ENCODE peak calls at places on chromosomes 16 and 17, in eight cellular contexts. C is MCF 10A; Q is nephron progenitor cell; R is cardiac fibroblast; G is activated CD8-positive, alpha-beta T cell treated with anti-CD3 and anti-CD28 coated beads for 36 hours; Y is psoas muscle; I is AG04449; D is fibroblast of pulmonary artery. A is an unnamed sample.

GRCh38 chr17:68101992-68102758 is 66.6 kb downstream of the KPNA2 start:
- DNase-seq in C (peak), Q (peak), R (peak), G (peak), Y (no peak), I (no peak), D (peak), A (no peak)

GRCh38 chr16:28218109-28218508 is 6.3 kb upstream of the XPO6 start:
- DNase-seq in C (peak), Q (no peak), R (peak), G (peak), Y (no peak), I (no peak), D (peak), A (peak)

GRCh38 chr17:73553311-73553710 is 90.9 kb downstream of the SDK2 start:
- DNase-seq in C (no peak), Q (no peak), R (no peak), G (no peak), Y (no peak), I (no peak), D (no peak), A (no peak)

GRCh38 chr16:11350531-11351335 is 5.5 kb downstream of the RMI2 start:
- DNase-seq in C (no peak), Q (no peak), R (peak), G (no peak), Y (no peak), I (peak), D (peak), A (no peak)

GRCh38 chr16:81384006-81384405 is 60.6 kb upstream of the CMIP start:
- DNase-seq in C (no peak), Q (no peak), R (peak), G (no peak), Y (no peak), I (no peak), D (peak), A (no peak)

GRCh38 chr16:84755004-84755672 is 55.3 kb downstream of the USP10 start:
- DNase-seq in C (no peak), Q (no peak), R (no peak), G (no peak), Y (no peak), I (no peak), D (no peak), A (no peak)

GRCh38 chr17:73955616-73956015 is 247.9 kb upstream of the RPL38 start:
- DNase-seq in C (no peak), Q (no peak), R (no peak), G (no peak), Y (no peak), I (no peak), D (no peak), A (no peak)

GRCh38 chr16:53207810-53208752 is 153.3 kb downstream of the CHD9 start:
- DNase-seq in C (peak), Q (peak), R (peak), G (peak), Y (no peak), I (peak), D (peak), A (peak)

GRCh38 chr17:50909765-50910661 is 43.9 kb upstream of the TOB1 start:
- DNase-seq in C (no peak), Q (no peak), R (no peak), G (peak), Y (no peak), I (no peak), D (no peak), A (no peak)

GRCh38 chr17:63439682-63440081 is 6.4 kb downstream of the CYB561 start:
- DNase-seq in C (no peak), Q (no peak), R (peak), G (no peak), Y (no peak), I (no peak), D (peak), A (no peak)

GRCh38 chr16:2520784-2521577 is 810 bp downstream of the AMDHD2 start:
- DNase-seq in C (peak), Q (peak), R (no peak), G (peak), Y (peak), I (no peak), D (no peak), A (peak)

GRCh38 chr17:61405047-61405685 is 5.5 kb downstream of the TBX2 start:
- DNase-seq in C (no peak), Q (peak), R (peak), G (no peak), Y (no peak), I (no peak), D (no peak), A (no peak)

GRCh38 chr16:12057276-12057675 is 80.7 kb downstream of the SNX29 start:
- DNase-seq in C (no peak), Q (no peak), R (peak), G (no peak), Y (peak), I (no peak), D (peak), A (no peak)

GRCh38 chr17:21756856-21757619 is 64.7 kb downstream of the KCNJ18 start:
- DNase-seq in C (no peak), Q (no peak), R (no peak), G (no peak), Y (no peak), I (no peak), D (no peak), A (no peak)

GRCh38 chr16:1037023-1037933 is 35.3 kb upstream of the SSTR5 start:
- DNase-seq in C (peak), Q (no peak), R (peak), G (no peak), Y (no peak), I (no peak), D (no peak), A (no peak)

GRCh38 chr17:81665205-81666091 is 957 bp downstream of the OXLD1 start:
- DNase-seq in C (peak), Q (no peak), R (peak), G (peak), Y (no peak), I (no peak), D (peak), A (no peak)

GRCh38 chr17:45814622-45815606 is 29.8 kb upstream of the SPPL2C start:
- DNase-seq in C (no peak), Q (no peak), R (no peak), G (no peak), Y (no peak), I (no peak), D (no peak), A (no peak)

GRCh38 chr17:45812102-45812501 is 28.0 kb downstream of the CRHR1 start:
- DNase-seq in C (peak), Q (no peak), R (peak), G (no peak), Y (no peak), I (no peak), D (peak), A (no peak)

GRCh38 chr17:45809484-45809883 is 25.4 kb downstream of the CRHR1 start:
- DNase-seq in C (no peak), Q (no peak), R (no peak), G (no peak), Y (no peak), I (no peak), D (no peak), A (no peak)

GRCh38 chr17:45815752-45816151 is 28.9 kb upstream of the SPPL2C start:
- DNase-seq in C (no peak), Q (no peak), R (no peak), G (no peak), Y (no peak), I (no peak), D (no peak), A (no peak)

DNA sequence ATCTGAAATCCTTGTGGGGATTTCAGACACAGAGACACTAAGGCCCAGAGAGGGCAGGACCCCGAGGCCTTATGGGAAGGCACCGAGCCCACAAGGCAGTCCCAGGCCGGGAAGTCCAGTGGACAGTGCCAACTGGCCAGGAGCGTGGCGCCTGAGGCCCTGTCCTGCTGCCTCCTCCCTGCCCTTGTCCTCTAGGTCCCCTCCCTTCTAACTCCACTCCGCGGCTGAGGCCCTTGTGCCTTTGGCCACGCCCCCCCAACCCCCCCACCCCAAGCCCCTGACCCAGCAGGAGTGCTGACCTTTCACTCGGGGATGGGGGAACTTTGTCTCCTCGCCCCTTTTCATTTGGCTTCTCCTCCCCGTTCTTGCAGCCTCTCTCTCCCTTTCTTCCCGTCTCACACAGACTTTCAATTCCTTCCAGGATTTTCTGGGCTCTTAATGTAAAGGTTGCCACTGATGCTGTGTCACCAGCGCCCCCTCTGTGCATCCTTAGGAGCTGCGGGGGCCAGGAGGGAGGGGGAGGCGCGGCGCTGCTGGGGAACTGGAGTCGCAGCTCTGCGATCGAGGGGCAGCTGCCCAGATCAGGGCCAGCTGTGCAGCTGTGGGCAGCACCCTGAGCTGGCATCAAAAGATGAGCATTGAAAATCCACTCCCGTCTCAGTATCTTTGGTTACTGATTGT is 29.1 kb downstream of the CRHR1 start:
- DNase-seq in C (no peak), Q (peak), R (no peak), G (no peak), Y (no peak), I (no peak), D (no peak), A (no peak)
- TF ChIP-seq CTCF in C (no peak), Q (peak), R (peak), G (no peak), Y (no peak), I (peak), D (peak), A (peak)

DNA sequence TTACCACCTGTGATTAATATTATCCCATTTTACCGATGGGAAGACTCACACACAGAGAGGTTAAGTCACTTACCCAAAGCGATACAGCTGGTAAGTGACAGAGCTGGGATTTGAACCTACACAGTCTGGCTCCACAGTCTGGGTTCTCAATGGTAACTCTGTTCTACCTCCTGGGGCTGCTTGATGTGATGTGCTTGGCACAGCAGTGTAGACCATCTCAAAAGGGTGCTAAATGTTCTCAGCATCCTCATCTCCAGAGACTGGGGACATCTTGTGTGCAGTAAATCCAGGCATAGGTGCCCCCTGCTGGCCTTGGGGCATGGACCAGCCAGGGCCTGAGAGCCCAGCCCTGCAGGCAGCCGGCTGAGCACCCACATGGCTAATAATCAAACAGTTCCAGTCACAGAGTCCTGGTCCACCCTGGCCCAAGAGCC is 15.4 kb upstream of the KATNB1 start:
- DNase-seq in C (peak), Q (peak), R (peak), G (peak), Y (no peak), I (no peak), D (peak), A (peak)
- TF ChIP-seq CTCF in C (peak), Q (peak), R (peak), G (peak), Y (peak), I (peak), D (peak), A (peak)

GRCh38 chr17:67082110-67082509 is 37.8 kb downstream of the CACNG1 start:
- DNase-seq in C (no peak), Q (no peak), R (no peak), G (no peak), Y (no peak), I (no peak), D (no peak), A (peak)
- TF ChIP-seq CTCF in C (no peak), Q (no peak), R (no peak), G (no peak), Y (no peak), I (no peak), D (no peak), A (peak)

DNA sequence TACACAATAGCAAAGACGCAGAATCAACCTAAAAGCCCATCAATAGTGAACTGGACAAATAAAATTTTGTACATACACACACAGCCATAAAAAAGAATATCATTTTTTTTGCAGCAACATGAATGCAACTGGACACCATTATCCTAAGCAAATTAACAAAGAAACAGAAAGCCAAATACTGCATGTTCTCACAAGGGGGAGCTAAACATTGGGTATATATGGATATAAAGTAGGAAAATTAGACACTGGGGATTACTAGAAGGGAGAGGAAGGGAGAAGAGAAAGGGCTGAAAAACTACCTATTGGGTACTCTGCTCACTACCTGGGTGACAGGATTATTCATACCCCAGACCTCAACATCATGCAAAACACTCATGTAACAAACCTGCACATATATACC is 28.2 kb downstream of the ADAMTS18 start:
- DNase-seq in C (peak), Q (no peak), R (peak), G (no peak), Y (no peak), I (no peak), D (no peak), A (no peak)
- TF ChIP-seq CTCF in C (no peak), Q (no peak), R (peak), G (no peak), Y (no peak), I (peak), D (peak), A (no peak)

DNA sequence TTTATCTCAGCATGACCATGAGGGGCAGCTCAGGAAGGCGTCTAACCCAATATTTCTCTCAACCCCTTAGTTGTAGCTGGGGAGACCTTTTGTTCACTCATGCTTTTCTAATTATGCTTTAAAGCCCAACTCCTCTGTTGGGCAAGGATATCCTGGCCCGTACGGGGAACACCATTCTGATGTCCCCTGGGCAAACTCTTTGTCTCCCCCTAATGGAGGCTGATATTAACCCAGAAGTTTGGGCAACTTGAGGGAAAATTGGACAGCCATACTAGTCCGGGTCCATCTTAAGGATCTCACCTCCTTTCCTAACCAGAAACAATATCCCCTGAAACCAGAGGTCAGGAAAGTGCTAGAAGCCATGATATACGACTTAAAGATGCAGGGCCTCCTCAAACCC is 143.7 kb upstream of the COX10 start:
- DNase-seq in C (peak), Q (no peak), R (no peak), G (no peak), Y (no peak), I (no peak), D (no peak), A (no peak)
- TF ChIP-seq CTCF in C (peak), Q (no peak), R (no peak), G (no peak), Y (no peak), I (no peak), D (no peak), A (no peak)

DNA sequence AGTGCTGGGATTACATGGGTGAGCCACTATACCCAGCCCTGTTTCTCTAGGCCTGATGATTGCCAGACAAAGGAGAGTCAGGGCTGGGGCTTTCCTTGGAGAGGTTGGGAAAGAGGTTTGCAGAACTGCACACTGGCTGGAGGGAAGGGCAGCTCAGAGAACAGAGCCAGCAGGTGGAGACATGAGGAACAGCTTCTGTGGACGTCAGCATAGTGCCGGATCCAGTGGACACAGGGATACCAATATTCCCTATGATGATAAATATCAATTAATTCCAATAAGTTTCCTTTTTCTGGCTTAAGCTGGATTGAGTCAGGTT is 43.2 kb upstream of the SCNN1B start:
- DNase-seq in C (peak), Q (no peak), R (no peak), G (no peak), Y (no peak), I (no peak), D (no peak), A (no peak)
- TF ChIP-seq CTCF in C (no peak), Q (no peak), R (no peak), G (no peak), Y (no peak), I (no peak), D (no peak), A (no peak)

A was measured in GM13977.